ENCODE peak calls at places on chromosomes 3 and 15, in ten cellular contexts. L is colonic mucosa, M is dorsolateral prefrontal cortex, J is DND-41, H is choroid plexus epithelial cell, T is bronchial epithelial cell, D is transverse colon, Z is cardiac muscle cell, U is esophagus squamous epithelium, N is neural progenitor cell. Y is an unnamed sample.

GRCh38 chr15:39554746-39555387 is 26.0 kb upstream of the THBS1 start:
- DNase-seq in L (no peak), M (no peak), J (no peak), H (peak), T (no peak), D (no peak), Z (no peak), U (no peak), N (no peak), Y (peak)

GRCh38 chr3:55286695-55287094 is 200.4 kb downstream of the WNT5A start:
- DNase-seq in L (no peak), M (no peak), J (no peak), H (no peak), T (no peak), D (no peak), Z (no peak), U (no peak), N (no peak), Y (no peak)

GRCh38 chr15:72852268-72852667 is 68.7 kb upstream of the ADPGK start:
- DNase-seq in L (no peak), M (no peak), J (no peak), H (no peak), T (no peak), D (no peak), Z (peak), U (no peak), N (no peak), Y (no peak)

GRCh38 chr3:64539451-64540196 is 148.2 kb downstream of the ADAMTS9 start:
- DNase-seq in L (peak), M (no peak), J (no peak), H (peak), T (no peak), D (peak), Z (peak), U (no peak), N (no peak), Y (no peak)

GRCh38 chr15:84606653-84607120 is 5.9 kb downstream of the ZSCAN2 start:
- DNase-seq in L (peak), M (no peak), J (no peak), H (no peak), T (no peak), D (peak), Z (no peak), U (no peak), N (no peak), Y (no peak)

GRCh38 chr3:10344147-10344943 is 23.4 kb upstream of the SEC13 start:
- DNase-seq in L (peak), M (peak), J (peak), H (peak), T (peak), D (peak), Z (peak), U (no peak), N (peak), Y (peak)

GRCh38 chr3:33211444-33211843 is 7.2 kb downstream of the SUSD5 start:
- DNase-seq in L (no peak), M (no peak), J (no peak), H (peak), T (peak), D (no peak), Z (peak), U (no peak), N (no peak), Y (no peak)

GRCh38 chr3:185846041-185846440 is 21.2 kb upstream of the IGF2BP2 start:
- DNase-seq in L (no peak), M (no peak), J (no peak), H (peak), T (no peak), D (no peak), Z (peak), U (no peak), N (no peak), Y (no peak)

GRCh38 chr15:38195191-38195901 is 57.3 kb upstream of the SPRED1 start:
- DNase-seq in L (no peak), M (no peak), J (no peak), H (no peak), T (no peak), D (no peak), Z (no peak), U (no peak), N (no peak), Y (no peak)

GRCh38 chr3:161548301-161548700 is 51.7 kb downstream of the OTOL1 start:
- DNase-seq in L (no peak), M (no peak), J (no peak), H (peak), T (no peak), D (no peak), Z (no peak), U (no peak), N (no peak), Y (peak)

GRCh38 chr3:27985369-27986035 is 255.9 kb upstream of the CMC1 start:
- DNase-seq in L (no peak), M (no peak), J (no peak), H (no peak), T (peak), D (no peak), Z (no peak), U (no peak), N (no peak), Y (no peak)

GRCh38 chr15:40743921-40744809 is 10.9 kb downstream of the RMDN3 start:
- DNase-seq in L (peak), M (no peak), J (no peak), H (peak), T (peak), D (no peak), Z (peak), U (no peak), N (no peak), Y (no peak)

GRCh38 chr3:9727743-9728142 is 3.8 kb upstream of the BRPF1 start:
- DNase-seq in L (no peak), M (no peak), J (no peak), H (peak), T (peak), D (no peak), Z (peak), U (no peak), N (no peak), Y (no peak)

GRCh38 chr3:25448750-25449684 is 21.0 kb downstream of the RARB start:
- DNase-seq in L (peak), M (peak), J (no peak), H (peak), T (no peak), D (peak), Z (peak), U (no peak), N (peak), Y (no peak)

GRCh38 chr3:59605318-59605717 is 555.5 kb upstream of the CFAP20DC start:
- DNase-seq in L (peak), M (no peak), J (no peak), H (no peak), T (no peak), D (peak), Z (no peak), U (no peak), N (no peak), Y (no peak)

GRCh38 chr3:17307482-17307881 is 422.7 kb downstream of the PLCL2 start:
- DNase-seq in L (no peak), M (no peak), J (no peak), H (peak), T (peak), D (no peak), Z (peak), U (no peak), N (no peak), Y (no peak)

GRCh38 chr15:76150508-76150907 is 90.7 kb downstream of the TMEM266 start:
- DNase-seq in L (no peak), M (no peak), J (no peak), H (no peak), T (no peak), D (peak), Z (no peak), U (no peak), N (no peak), Y (peak)

GRCh38 chr3:197793246-197793645 is 2.2 kb downstream of the LRCH3 start:
- DNase-seq in L (no peak), M (no peak), J (no peak), H (peak), T (peak), D (no peak), Z (peak), U (no peak), N (no peak), Y (peak)

GRCh38 chr3:79598594-79598993 is 169.2 kb downstream of the ROBO1 start:
- DNase-seq in L (no peak), M (no peak), J (no peak), H (peak), T (peak), D (no peak), Z (no peak), U (no peak), N (peak), Y (no peak)

GRCh38 chr3:58528629-58529028 is 8.4 kb downstream of the ACOX2 start:
- DNase-seq in L (peak), M (no peak), J (no peak), H (peak), T (peak), D (peak), Z (peak), U (no peak), N (no peak), Y (no peak)

GRCh38 chr3:126511291-126511690 is 6.3 kb downstream of the UROC1 start:
- DNase-seq in L (no peak), M (no peak), J (no peak), H (no peak), T (no peak), D (no peak), Z (no peak), U (no peak), N (no peak), Y (no peak)

GRCh38 chr15:77497942-77498361 is 77.3 kb downstream of the HMG20A start:
- DNase-seq in L (no peak), M (no peak), J (no peak), H (peak), T (no peak), D (no peak), Z (peak), U (no peak), N (no peak), Y (no peak)

GRCh38 chr3:134804508-134805480 is 9.7 kb downstream of the EPHB1 start:
- DNase-seq in L (peak), M (no peak), J (no peak), H (no peak), T (no peak), D (no peak), Z (no peak), U (no peak), N (no peak), Y (no peak)

GRCh38 chr3:83216919-83217594 is 1455.6 kb upstream of the GBE1 start:
- DNase-seq in L (no peak), M (no peak), J (no peak), H (no peak), T (no peak), D (no peak), Z (no peak), U (no peak), N (no peak), Y (no peak)

GRCh38 chr3:8651418-8652322 is 7.1 kb upstream of the SSUH2 start:
- DNase-seq in L (peak), M (no peak), J (no peak), H (no peak), T (no peak), D (peak), Z (no peak), U (no peak), N (no peak), Y (no peak)

GRCh38 chr3:64501298-64501906 is 186.4 kb downstream of the ADAMTS9 start:
- DNase-seq in L (no peak), M (no peak), J (no peak), H (peak), T (no peak), D (no peak), Z (no peak), U (no peak), N (peak), Y (no peak)

GRCh38 chr3:27729748-27730611 is 7.9 kb upstream of the EOMES start:
- DNase-seq in L (no peak), M (no peak), J (no peak), H (no peak), T (no peak), D (no peak), Z (peak), U (no peak), N (peak), Y (no peak)

GRCh38 chr3:46669191-46669999 is 24.1 kb downstream of the ALS2CL start:
- DNase-seq in L (no peak), M (peak), J (no peak), H (no peak), T (no peak), D (peak), Z (no peak), U (no peak), N (no peak), Y (no peak)

GRCh38 chr3:112926000-112926399 is 48.9 kb downstream of the CD200R1 start:
- DNase-seq in L (no peak), M (no peak), J (no peak), H (no peak), T (no peak), D (no peak), Z (no peak), U (no peak), N (no peak), Y (no peak)

GRCh38 chr15:90519688-90520087 is 10.0 kb upstream of the CRTC3 start:
- DNase-seq in L (no peak), M (no peak), J (no peak), H (peak), T (peak), D (no peak), Z (no peak), U (no peak), N (no peak), Y (no peak)

GRCh38 chr15:53520867-53521525 is 238.5 kb downstream of the WDR72 start:
- DNase-seq in L (no peak), M (no peak), J (no peak), H (no peak), T (no peak), D (no peak), Z (no peak), U (no peak), N (peak), Y (no peak)

GRCh38 chr3:50503947-50504346 is 513 bp upstream of the CACNA2D2 start:
- DNase-seq in L (no peak), M (no peak), J (no peak), H (no peak), T (no peak), D (no peak), Z (no peak), U (no peak), N (no peak), Y (no peak)
- H3K4me3 ChIP-seq in L (no peak), M (peak), J (no peak), H (no peak), T (no peak), D (peak), Z (peak), U (peak), N (peak), Y (no peak)

GRCh38 chr15:68630836-68631235 is 52.0 kb downstream of the CORO2B start:
- DNase-seq in L (no peak), M (no peak), J (no peak), H (no peak), T (no peak), D (no peak), Z (no peak), U (no peak), N (no peak), Y (no peak)

GRCh38 chr15:68632101-68632500 is 53.3 kb downstream of the CORO2B start:
- DNase-seq in L (no peak), M (no peak), J (no peak), H (no peak), T (no peak), D (no peak), Z (no peak), U (no peak), N (no peak), Y (no peak)

GRCh38 chr15:68633181-68634121 is 54.7 kb downstream of the CORO2B start:
- DNase-seq in L (no peak), M (no peak), J (no peak), H (no peak), T (no peak), D (no peak), Z (no peak), U (no peak), N (no peak), Y (no peak)

GRCh38 chr15:68630205-68630555 is 51.4 kb downstream of the CORO2B start:
- DNase-seq in L (no peak), M (no peak), J (no peak), H (no peak), T (no peak), D (no peak), Z (no peak), U (no peak), N (no peak), Y (no peak)

GRCh38 chr15:68631621-68632051 is 52.8 kb downstream of the CORO2B start:
- DNase-seq in L (no peak), M (no peak), J (no peak), H (no peak), T (no peak), D (no peak), Z (no peak), U (no peak), N (peak), Y (no peak)
- TF ChIP-seq CTCF in L (no peak), M (no peak), J (no peak), H (no peak), T (no peak), D (no peak), Z (no peak), U (no peak), N (peak), Y (no peak)

DNA sequence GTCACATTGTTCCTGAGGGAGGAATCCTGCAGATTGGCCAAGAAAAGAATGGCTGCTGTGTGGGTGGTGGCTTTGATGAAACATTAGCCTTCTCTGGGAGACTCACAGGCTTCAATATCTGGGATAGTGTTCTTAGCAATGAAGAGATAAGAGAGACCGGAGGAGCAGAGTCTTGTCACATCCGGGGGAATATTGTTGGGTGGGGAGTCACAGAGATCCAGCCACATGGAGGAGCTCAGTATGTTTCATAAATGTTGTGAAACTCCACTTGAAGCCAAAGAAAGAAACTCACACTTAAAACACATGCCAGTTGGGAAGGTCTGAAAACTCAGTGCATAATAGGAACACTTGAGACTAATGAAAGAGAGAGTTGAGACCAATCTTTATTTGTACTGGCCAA is 6.1 kb downstream of the PTX3 start:
- DNase-seq in L (no peak), M (no peak), J (no peak), H (peak), T (no peak), D (no peak), Z (peak), U (no peak), N (no peak), Y (no peak)
- H3K4me3 ChIP-seq in L (no peak), M (no peak), J (no peak), H (no peak), T (no peak), D (no peak), Z (no peak), U (no peak), N (no peak), Y (no peak)

GRCh38 chr3:120181632-120182031 is 87.4 kb upstream of the GSK3B start:
- DNase-seq in L (no peak), M (no peak), J (no peak), H (no peak), T (no peak), D (no peak), Z (no peak), U (no peak), N (no peak), Y (peak)

GRCh38 chr3:120180731-120181412 is 86.6 kb upstream of the GSK3B start:
- DNase-seq in L (no peak), M (no peak), J (no peak), H (no peak), T (no peak), D (no peak), Z (no peak), U (no peak), N (no peak), Y (no peak)

GRCh38 chr3:120177151-120177550 is 82.9 kb upstream of the GSK3B start:
- DNase-seq in L (no peak), M (no peak), J (no peak), H (peak), T (peak), D (no peak), Z (peak), U (no peak), N (no peak), Y (no peak)

GRCh38 chr3:120174811-120175210 is 80.6 kb upstream of the GSK3B start:
- DNase-seq in L (peak), M (no peak), J (no peak), H (no peak), T (no peak), D (no peak), Z (no peak), U (no peak), N (no peak), Y (no peak)

GRCh38 chr3:120177907-120178306 is 83.7 kb upstream of the GSK3B start:
- DNase-seq in L (no peak), M (no peak), J (no peak), H (no peak), T (no peak), D (no peak), Z (peak), U (no peak), N (no peak), Y (peak)
- TF ChIP-seq CTCF in L (no peak), M (no peak), J (no peak), H (no peak), T (no peak), D (no peak), Z (no peak), U (no peak), N (no peak), Y (no peak)

DNA sequence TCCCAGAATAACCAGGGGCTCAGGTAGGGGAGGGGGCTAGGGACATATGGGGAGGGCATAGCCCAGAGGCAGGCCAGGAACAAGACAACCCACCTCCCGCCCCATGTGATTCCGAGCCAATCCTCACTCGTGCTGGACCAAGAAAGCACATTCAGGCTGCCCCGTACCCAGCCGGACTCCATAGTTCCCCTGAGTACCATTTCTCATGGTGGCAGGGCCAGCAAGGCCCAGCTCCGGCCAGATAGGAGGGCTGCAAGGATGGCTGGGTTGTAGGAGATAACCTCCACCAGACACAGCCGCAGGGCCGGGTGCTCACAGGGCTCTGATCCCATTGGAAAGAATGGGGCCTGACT is 11.4 kb downstream of the SEMA7A start:
- DNase-seq in L (no peak), M (no peak), J (no peak), H (no peak), T (no peak), D (no peak), Z (no peak), U (no peak), N (no peak), Y (no peak)
- H3K4me3 ChIP-seq in L (no peak), M (no peak), J (no peak), H (no peak), T (no peak), D (no peak), Z (no peak), U (no peak), N (no peak), Y (peak)

GRCh38 chr3:166837535-166837934 is 542.6 kb downstream of the ZBBX start:
- DNase-seq in L (no peak), M (no peak), J (no peak), H (no peak), T (peak), D (no peak), Z (no peak), U (no peak), N (peak), Y (peak)
- TF ChIP-seq CTCF in L (no peak), M (no peak), J (peak), H (no peak), T (peak), D (no peak), Z (no peak), U (no peak), N (peak), Y (peak)

GRCh38 chr15:100052716-100053475 is 288.9 kb downstream of the ADAMTS17 start:
- DNase-seq in L (no peak), M (no peak), J (no peak), H (no peak), T (no peak), D (no peak), Z (no peak), U (no peak), N (no peak), Y (no peak)

GRCh38 chr15:100054539-100054938 is 287.2 kb downstream of the ADAMTS17 start:
- DNase-seq in L (no peak), M (no peak), J (no peak), H (no peak), T (no peak), D (no peak), Z (no peak), U (no peak), N (no peak), Y (no peak)

GRCh38 chr15:100050877-100051786 is 290.6 kb downstream of the ADAMTS17 start:
- DNase-seq in L (peak), M (no peak), J (no peak), H (no peak), T (no peak), D (no peak), Z (no peak), U (no peak), N (no peak), Y (no peak)

GRCh38 chr15:100055821-100056220 is 286.0 kb downstream of the ADAMTS17 start:
- DNase-seq in L (no peak), M (no peak), J (no peak), H (no peak), T (no peak), D (no peak), Z (no peak), U (no peak), N (no peak), Y (no peak)

DNA sequence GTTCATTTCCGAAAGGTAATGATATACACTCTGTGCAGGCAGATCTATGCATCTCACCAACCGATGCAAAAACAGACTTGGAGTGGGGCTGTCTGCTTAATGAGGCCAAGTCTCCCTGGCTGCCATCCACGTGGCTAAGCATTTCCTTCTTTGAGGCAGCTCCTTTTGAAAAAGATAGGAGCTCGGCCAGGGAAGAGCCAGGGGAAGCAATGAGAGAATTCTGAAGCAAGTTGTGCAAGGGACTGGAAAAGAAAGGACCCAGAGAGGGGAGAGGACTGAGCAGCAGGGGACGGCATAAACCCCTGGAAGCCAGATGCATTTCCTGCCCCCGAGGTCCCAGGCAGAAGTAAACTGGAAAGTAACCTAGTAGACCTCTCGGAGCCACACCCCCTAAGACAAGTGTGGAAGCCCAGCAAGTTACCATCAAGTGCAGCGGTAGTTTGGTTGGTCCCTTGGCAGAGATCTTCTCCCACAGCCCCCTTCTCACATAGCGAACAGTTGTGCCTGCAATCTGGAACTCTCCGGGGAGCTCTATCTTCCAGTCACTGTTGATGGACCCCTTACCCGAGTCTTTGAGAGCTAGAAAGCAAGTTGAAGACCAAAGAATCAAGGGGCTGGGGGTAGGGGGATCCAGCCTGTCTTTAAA is 288.2 kb downstream of the ADAMTS17 start:
- DNase-seq in L (no peak), M (no peak), J (no peak), H (no peak), T (no peak), D (no peak), Z (peak), U (no peak), N (no peak), Y (no peak)
- H3K4me3 ChIP-seq in L (no peak), M (no peak), J (no peak), H (no peak), T (no peak), D (no peak), Z (no peak), U (no peak), N (no peak), Y (no peak)

Y was measured in GM12865.